ENCODE peak calls at places on chromosomes 13 and 19, in seven cellular contexts. B is activated T-helper 1 cell treated with anti-CD3 and anti-CD28 coated beads, Interleukin-12 subunit alpha, Interleukin-12 subunit beta, Interleukin-2, Interleukin-4 antibody, amounts not matched to agents 30 ng/mL and 10 ng/mL and 1 ng/mL, durations not matched to agents 14 hours and 24 hours and 36 hours; E is neural crest cell; F is fibroblast of the conjunctiva; H is stimulated activated CD8-positive, alpha-beta memory T cell treated with anti-CD3 and anti-CD28 coated beads, Interleukin-7, amount 100 ng/mL, for 4 hours; U is HEK293T; J is H9. V is an unnamed sample.

GRCh38 chr19:42370667-42371066 is 19.4 kb downstream of the CNFN start:
- DNase-seq in B (no peak), E (no peak), F (no peak), H (no peak), U (no peak), J (no peak), V (no peak)

GRCh38 chr13:99577934-99578917 is 77.0 kb downstream of the TM9SF2 start:
- DNase-seq in B (no peak), E (peak), F (no peak), H (no peak), U (no peak), J (no peak), V (no peak)

GRCh38 chr19:6274756-6275155 is 5.0 kb downstream of the MLLT1 start:
- DNase-seq in B (no peak), E (no peak), F (no peak), H (no peak), U (no peak), J (no peak), V (no peak)

GRCh38 chr13:86986448-86986847 is 684.7 kb upstream of the SLITRK5 start:
- DNase-seq in B (no peak), E (no peak), F (no peak), H (no peak), U (no peak), J (no peak), V (no peak)

GRCh38 chr13:84844473-84844872 is 954.7 kb downstream of the SLITRK6 start:
- DNase-seq in B (no peak), E (no peak), F (no peak), H (no peak), U (peak), J (no peak), V (no peak)

GRCh38 chr13:112005925-112006324 is 61.0 kb upstream of the SOX1 start:
- DNase-seq in B (no peak), E (no peak), F (no peak), H (no peak), U (no peak), J (no peak), V (no peak)

GRCh38 chr19:39144487-39145071 is 19.0 kb downstream of the PAK4 start:
- DNase-seq in B (no peak), E (peak), F (no peak), H (no peak), U (no peak), J (no peak), V (no peak)

GRCh38 chr13:52025475-52026245 is 1.2 kb downstream of the UTP14C start:
- DNase-seq in B (no peak), E (no peak), F (no peak), H (no peak), U (no peak), J (peak), V (no peak)

GRCh38 chr13:98828614-98829013 is 76.1 kb upstream of the SLC15A1 start:
- DNase-seq in B (no peak), E (no peak), F (no peak), H (no peak), U (no peak), J (no peak), V (no peak)

GRCh38 chr13:106522112-106522511 is 13.3 kb downstream of the EFNB2 start:
- DNase-seq in B (no peak), E (no peak), F (no peak), H (no peak), U (no peak), J (no peak), V (no peak)

GRCh38 chr13:97165527-97166425 is 56.4 kb upstream of the MBNL2 start:
- DNase-seq in B (no peak), E (no peak), F (no peak), H (no peak), U (no peak), J (no peak), V (no peak)

GRCh38 chr13:112442483-112443090 is 66.4 kb downstream of the SPACA7 start:
- DNase-seq in B (no peak), E (no peak), F (no peak), H (no peak), U (no peak), J (peak), V (no peak)

GRCh38 chr13:113895436-113895835 is 31.6 kb upstream of the GAS6 start:
- DNase-seq in B (no peak), E (no peak), F (no peak), H (no peak), U (no peak), J (no peak), V (no peak)

GRCh38 chr19:48333467-48334384 is 8.4 kb downstream of the EMP3 start:
- DNase-seq in B (peak), E (peak), F (peak), H (peak), U (peak), J (peak), V (peak)

GRCh38 chr13:51684076-51684475 is 99.8 kb downstream of the WDFY2 start:
- DNase-seq in B (no peak), E (no peak), F (peak), H (no peak), U (no peak), J (no peak), V (no peak)

GRCh38 chr13:112697756-112698655 is 8.2 kb downstream of the ATP11A start:
- DNase-seq in B (no peak), E (no peak), F (peak), H (no peak), U (no peak), J (peak), V (no peak)

GRCh38 chr19:50349277-50350057 is 16.0 kb downstream of the NAPSA start:
- DNase-seq in B (no peak), E (no peak), F (no peak), H (no peak), U (no peak), J (no peak), V (no peak)

GRCh38 chr19:17205237-17206140 is 9.7 kb upstream of the USE1 start:
- DNase-seq in B (peak), E (peak), F (peak), H (peak), U (peak), J (peak), V (no peak)

GRCh38 chr13:112696869-112697465 is 7.1 kb downstream of the ATP11A start:
- DNase-seq in B (no peak), E (no peak), F (no peak), H (no peak), U (no peak), J (peak), V (no peak)